ENCODE peak calls at places on chromosomes 5 and 9, in five cellular contexts. A, K, P, T and G are unnamed samples.

GRCh38 chr9:79233542-79233941 is 338.2 kb upstream of the TLE4 start:
- DNase-seq in P (no peak), T (peak), A (no peak), K (no peak), G (no peak)

GRCh38 chr5:172450861-172451695 is 3.2 kb downstream of the SH3PXD2B start:
- DNase-seq in T (peak), K (peak), P (no peak), A (no peak), G (no peak)

GRCh38 chr9:36040271-36040925 is 3.7 kb downstream of the RECK start:
- DNase-seq in K (no peak), A (no peak), T (no peak), P (no peak), G (no peak)

GRCh38 chr5:71658916-71659661 is 60.0 kb upstream of the CARTPT start:
- DNase-seq in P (no peak), T (no peak), A (no peak), K (no peak), G (no peak)

GRCh38 chr9:126424511-126424910 is 97.9 kb downstream of the MVB12B start:
- DNase-seq in A (no peak), T (no peak), K (no peak), P (no peak), G (no peak)

GRCh38 chr9:99167694-99168093 is 54.0 kb downstream of the ALG2 start:
- DNase-seq in T (no peak), P (no peak), A (no peak), K (no peak), G (no peak)

GRCh38 chr9:113593682-113594281 is 130.3 kb downstream of the RGS3 start:
- DNase-seq in P (peak), K (peak), A (no peak), T (peak), G (peak)

GRCh38 chr5:180331647-180331950 is 21.5 kb downstream of the GFPT2 start:
- DNase-seq in T (no peak), K (no peak), A (no peak), P (no peak), G (no peak)

GRCh38 chr5:37792976-37793328 is 46.9 kb downstream of the GDNF start:
- DNase-seq in P (no peak), T (no peak), K (no peak), A (no peak), G (no peak)

GRCh38 chr9:89770779-89771178 is 166.0 kb downstream of the GADD45G start:
- DNase-seq in P (no peak), K (no peak), A (no peak), T (no peak), G (no peak)

GRCh38 chr5:179260324-179261070 is 84.8 kb downstream of the ADAMTS2 start:
- DNase-seq in A (no peak), P (no peak), T (no peak), K (no peak), G (no peak)

GRCh38 chr5:117455236-117456233 is 880.9 kb upstream of the SEMA6A start:
- DNase-seq in A (no peak), T (no peak), P (no peak), K (no peak), G (no peak)

GRCh38 chr9:88418715-88419540 is 30.7 kb downstream of the SPIN1 start:
- DNase-seq in K (no peak), T (no peak), A (no peak), P (no peak), G (no peak)

GRCh38 chr5:109352475-109352874 is 57.3 kb downstream of the PJA2 start:
- DNase-seq in P (no peak), T (peak), A (no peak), K (no peak), G (no peak)

GRCh38 chr5:43140286-43140685 is 19.6 kb downstream of the ZNF131 start:
- DNase-seq in P (no peak), T (no peak), A (no peak), K (no peak), G (peak)

GRCh38 chr9:70477146-70477745 is 62.8 kb upstream of the KLF9 start:
- DNase-seq in K (no peak), P (no peak), A (no peak), T (no peak), G (no peak)

GRCh38 chr5:1731091-1731639 is 68.5 kb downstream of the MRPL36 start:
- DNase-seq in T (no peak), P (no peak), A (no peak), K (no peak), G (no peak)

GRCh38 chr9:97307091-97307490 is 368 bp upstream of the CCDC180 start:
- DNase-seq in P (peak), A (no peak), T (peak), K (no peak), G (no peak)

GRCh38 chr9:33249087-33249657 is 9.2 kb downstream of the SPINK4 start:
- DNase-seq in A (no peak), P (no peak), T (no peak), K (no peak), G (no peak)

GRCh38 chr5:104347119-104347708 is 784.6 kb upstream of the NUDT12 start:
- DNase-seq in A (no peak), T (peak), P (no peak), K (no peak), G (no peak)

GRCh38 chr9:124730772-124731171 is 40.3 kb downstream of the NR6A1 start:
- DNase-seq in P (no peak), K (no peak), T (no peak), A (no peak), G (no peak)

GRCh38 chr5:173302546-173303155 is 25.6 kb downstream of the STC2 start:
- DNase-seq in K (no peak), P (no peak), A (no peak), T (no peak), G (peak)

GRCh38 chr9:33101104-33101951 is 24.9 kb upstream of the SMU1 start:
- DNase-seq in A (no peak), P (no peak), T (no peak), K (no peak), G (peak)

GRCh38 chr5:101045689-101046088 is 142.6 kb upstream of the ST8SIA4 start:
- DNase-seq in P (no peak), T (peak), A (no peak), K (no peak), G (no peak)

GRCh38 chr9:87259543-87259942 is 238.1 kb upstream of the DAPK1 start:
- DNase-seq in P (no peak), A (no peak), K (no peak), T (no peak), G (no peak)

GRCh38 chr5:138354926-138355378 is 2.5 kb downstream of the KDM3B start:
- DNase-seq in T (peak), K (no peak), P (no peak), A (no peak), G (peak)

GRCh38 chr5:74409166-74409706 is 231.3 kb downstream of the ENC1 start:
- DNase-seq in K (no peak), A (no peak), T (no peak), P (no peak), G (no peak)

GRCh38 chr5:86979801-86980510 is 287.7 kb upstream of the RASA1 start:
- DNase-seq in P (no peak), K (no peak), A (no peak), T (no peak), G (peak)

GRCh38 chr5:77211013-77211690 is 672 bp downstream of the PDE8B start:
- DNase-seq in K (no peak), P (no peak), A (no peak), T (no peak), G (no peak)

GRCh38 chr5:61441742-61442141 is 109.7 kb downstream of the ZSWIM6 start:
- DNase-seq in T (no peak), P (no peak), A (no peak), K (no peak), G (no peak)

GRCh38 chr5:104412649-104413240 is 850.2 kb upstream of the NUDT12 start:
- DNase-seq in A (no peak), P (no peak), K (no peak), T (peak), G (no peak)

GRCh38 chr9:137666505-137666809 is 47.7 kb downstream of the EHMT1 start:
- DNase-seq in T (no peak), P (no peak), A (no peak), K (no peak), G (no peak)

GRCh38 chr9:18847576-18848275 is 185.3 kb downstream of the SAXO1 start:
- DNase-seq in K (no peak), P (no peak), A (no peak), T (no peak), G (no peak)

GRCh38 chr9:6354072-6354686 is 26.0 kb downstream of the TPD52L3 start:
- DNase-seq in P (peak), K (no peak), A (peak), T (peak), G (peak)

GRCh38 chr5:144638802-144639201 is 468.1 kb downstream of the KCTD16 start:
- DNase-seq in P (no peak), A (no peak), T (no peak), K (no peak), G (no peak)

GRCh38 chr9:13865869-13866268 is 448.1 kb downstream of the NFIB start:
- DNase-seq in K (no peak), P (no peak), T (no peak), A (no peak), G (no peak)